ENCODE peak calls at places on chromosome 17, in ten cellular contexts. One of them, this sample, is unnamed.

GRCh38 chr17:55806745-55807466 is 56.1 kb downstream of the PCTP start:
- DNase-seq in T-cell: no peak
- DNase-seq in NCI-H446: no peak
- DNase-seq in CD8-positive, alpha-beta T cell: no peak
- DNase-seq in substantia nigra: no peak
- DNase-seq in RPMI8226: no peak
- DNase-seq in psoas muscle: no peak
- DNase-seq in NCI-H2081 treated with DMSO at 0.1 percent for 48 hours: no peak
- DNase-seq in NCI-H1092 treated with DMSO at 0.1 percent for 48 hours: no peak
- DNase-seq in HL-60: no peak
- DNase-seq in this sample: no peak

GRCh38 chr17:77707546-77707945 is 251.0 kb upstream of the TNRC6C start:
- DNase-seq in T-cell: no peak
- DNase-seq in NCI-H446: no peak
- DNase-seq in CD8-positive, alpha-beta T cell: no peak
- DNase-seq in substantia nigra: no peak
- DNase-seq in RPMI8226: no peak
- DNase-seq in psoas muscle: no peak
- DNase-seq in NCI-H2081 treated with DMSO at 0.1 percent for 48 hours: no peak
- DNase-seq in NCI-H1092 treated with DMSO at 0.1 percent for 48 hours: no peak
- DNase-seq in HL-60: no peak
- DNase-seq in this sample: no peak

GRCh38 chr17:73991260-73991659 is 212.2 kb upstream of the RPL38 start:
- DNase-seq in T-cell: no peak
- DNase-seq in NCI-H446: no peak
- DNase-seq in CD8-positive, alpha-beta T cell: no peak
- DNase-seq in substantia nigra: no peak
- DNase-seq in RPMI8226: no peak
- DNase-seq in psoas muscle: no peak
- DNase-seq in NCI-H2081 treated with DMSO at 0.1 percent for 48 hours: no peak
- DNase-seq in NCI-H1092 treated with DMSO at 0.1 percent for 48 hours: no peak
- DNase-seq in HL-60: no peak
- DNase-seq in this sample: no peak

GRCh38 chr17:13311301-13311700 is 290.4 kb downstream of the HS3ST3A1 start:
- DNase-seq in T-cell: no peak
- DNase-seq in NCI-H446: no peak
- DNase-seq in CD8-positive, alpha-beta T cell: no peak
- DNase-seq in substantia nigra: no peak
- DNase-seq in RPMI8226: no peak
- DNase-seq in psoas muscle: no peak
- DNase-seq in NCI-H2081 treated with DMSO at 0.1 percent for 48 hours: no peak
- DNase-seq in NCI-H1092 treated with DMSO at 0.1 percent for 48 hours: no peak
- DNase-seq in HL-60: no peak
- DNase-seq in this sample: no peak

GRCh38 chr17:32445976-32446375 is 1.7 kb downstream of the PSMD11 start:
- DNase-seq in T-cell: no peak
- DNase-seq in NCI-H446: no peak
- DNase-seq in CD8-positive, alpha-beta T cell: no peak
- DNase-seq in substantia nigra: no peak
- DNase-seq in RPMI8226: no peak
- DNase-seq in psoas muscle: no peak
- DNase-seq in NCI-H2081 treated with DMSO at 0.1 percent for 48 hours: no peak
- DNase-seq in NCI-H1092 treated with DMSO at 0.1 percent for 48 hours: no peak
- DNase-seq in HL-60: no peak
- DNase-seq in this sample: no peak

GRCh38 chr17:50198026-50198669 is 3.3 kb downstream of the COL1A1 start:
- DNase-seq in T-cell: peak; percentile 55
- DNase-seq in NCI-H446: peak; percentile 45
- DNase-seq in CD8-positive, alpha-beta T cell: peak; percentile 31
- DNase-seq in substantia nigra: no peak
- DNase-seq in RPMI8226: peak; percentile 79
- DNase-seq in psoas muscle: peak; percentile 64
- DNase-seq in NCI-H2081 treated with DMSO at 0.1 percent for 48 hours: no peak
- DNase-seq in NCI-H1092 treated with DMSO at 0.1 percent for 48 hours: peak; percentile 4
- DNase-seq in HL-60: peak; percentile 69
- DNase-seq in this sample: peak; percentile 50

GRCh38 chr17:41665566-41666335 is 22.9 kb upstream of the EIF1 start:
- DNase-seq in T-cell: peak; percentile 82
- DNase-seq in NCI-H446: peak; percentile 88
- DNase-seq in CD8-positive, alpha-beta T cell: peak; percentile 77
- DNase-seq in substantia nigra: peak; percentile 55
- DNase-seq in RPMI8226: peak; percentile 97
- DNase-seq in psoas muscle: peak; percentile 94
- DNase-seq in NCI-H2081 treated with DMSO at 0.1 percent for 48 hours: peak; percentile 81
- DNase-seq in NCI-H1092 treated with DMSO at 0.1 percent for 48 hours: peak; percentile 85
- DNase-seq in HL-60: peak; percentile 88
- DNase-seq in this sample: peak; percentile 90

GRCh38 chr17:50943575-50943933 is 77.4 kb upstream of the TOB1 start:
- DNase-seq in T-cell: no peak
- DNase-seq in NCI-H446: no peak
- DNase-seq in CD8-positive, alpha-beta T cell: no peak
- DNase-seq in substantia nigra: no peak
- DNase-seq in RPMI8226: peak; percentile 58
- DNase-seq in psoas muscle: peak; percentile 35
- DNase-seq in NCI-H2081 treated with DMSO at 0.1 percent for 48 hours: no peak
- DNase-seq in NCI-H1092 treated with DMSO at 0.1 percent for 48 hours: peak; percentile 71
- DNase-seq in HL-60: no peak
- DNase-seq in this sample: no peak